ENCODE peak calls at places on chromosomes 12 and 14, in four cellular contexts. One of them, this sample, is unnamed.
A peak's percentile ranks its signal among the peaks of the same experiment; 100 is the strongest.

GRCh38 chr12:104551313-104551931 is 94.7 kb downstream of the CHST11 start:
- DNase-seq in spleen: no peak
- DNase-seq in Peyer's patch: no peak
- DNase-seq in MM.1S: no peak
- DNase-seq in this sample: no peak

GRCh38 chr14:100898935-100899840 is 4.3 kb downstream of the RTL1 start:
- DNase-seq in Peyer's patch: no peak
- DNase-seq in spleen: peak; percentile 52
- DNase-seq in MM.1S: no peak
- DNase-seq in this sample: no peak

GRCh38 chr12:31651893-31652521 is 7.5 kb upstream of the ETFBKMT start:
- DNase-seq in spleen: no peak
- DNase-seq in Peyer's patch: no peak
- DNase-seq in MM.1S: peak; percentile 86
- DNase-seq in this sample: no peak

GRCh38 chr14:102317564-102318248 is 1.8 kb upstream of the ZNF839 start:
- DNase-seq in MM.1S: peak; percentile 72
- DNase-seq in spleen: peak; percentile 36
- DNase-seq in Peyer's patch: peak; percentile 36
- DNase-seq in this sample: no peak

GRCh38 chr12:104478396-104479140 is 21.8 kb downstream of the CHST11 start:
- DNase-seq in spleen: peak; percentile 83
- DNase-seq in MM.1S: peak; percentile 86
- DNase-seq in Peyer's patch: peak; percentile 74
- DNase-seq in this sample: no peak

GRCh38 chr14:59427653-59428578 is 37.3 kb downstream of the GPR135 start:
- DNase-seq in spleen: peak; percentile 69
- DNase-seq in MM.1S: no peak
- DNase-seq in Peyer's patch: no peak
- DNase-seq in this sample: no peak

GRCh38 chr14:53620325-53620716 is 336.3 kb downstream of the BMP4 start:
- DNase-seq in Peyer's patch: no peak
- DNase-seq in MM.1S: no peak
- DNase-seq in spleen: no peak
- DNase-seq in this sample: no peak

GRCh38 chr12:47721431-47721973 is 3.8 kb downstream of the ENDOU start:
- DNase-seq in spleen: no peak
- DNase-seq in Peyer's patch: no peak
- DNase-seq in MM.1S: no peak
- DNase-seq in this sample: no peak

GRCh38 chr14:69260246-69260978 is 454 bp downstream of the GALNT16 start:
- DNase-seq in spleen: no peak
- DNase-seq in MM.1S: no peak
- DNase-seq in Peyer's patch: no peak
- DNase-seq in this sample: no peak

GRCh38 chr12:538731-539539 is 79.2 kb downstream of the B4GALNT3 start:
- DNase-seq in MM.1S: no peak
- DNase-seq in spleen: peak; percentile 86
- DNase-seq in Peyer's patch: no peak
- DNase-seq in this sample: no peak

GRCh38 chr14:68546839-68547238 is 246.0 kb downstream of the ZFP36L1 start:
- DNase-seq in Peyer's patch: no peak
- DNase-seq in MM.1S: no peak
- DNase-seq in spleen: no peak
- DNase-seq in this sample: peak; percentile 51

GRCh38 chr12:561908-562593 is 101.2 kb downstream of the NINJ2 start:
- DNase-seq in spleen: peak; percentile 86
- DNase-seq in MM.1S: no peak
- DNase-seq in Peyer's patch: no peak
- DNase-seq in this sample: no peak

GRCh38 chr12:111034911-111035577 is 114.7 kb upstream of the MYL2 start:
- DNase-seq in Peyer's patch: no peak
- DNase-seq in spleen: peak; percentile 55
- DNase-seq in MM.1S: no peak
- DNase-seq in this sample: no peak

GRCh38 chr12:2648406-2648805 is 146.4 kb upstream of the FKBP4 start:
- DNase-seq in spleen: peak; percentile 57
- DNase-seq in MM.1S: no peak
- DNase-seq in Peyer's patch: no peak
- DNase-seq in this sample: no peak

GRCh38 chr12:6038160-6038559 is 86.3 kb downstream of the VWF start:
- DNase-seq in MM.1S: peak; percentile 85
- DNase-seq in spleen: no peak
- DNase-seq in Peyer's patch: no peak
- DNase-seq in this sample: no peak

GRCh38 chr12:27534060-27534764 is 10.2 kb downstream of the PPFIBP1 start:
- DNase-seq in spleen: no peak
- DNase-seq in MM.1S: no peak
- DNase-seq in Peyer's patch: no peak
- DNase-seq in this sample: no peak

GRCh38 chr14:73913256-73913655 is 26.6 kb downstream of the ZNF410 start:
- DNase-seq in spleen: no peak
- DNase-seq in Peyer's patch: no peak
- DNase-seq in MM.1S: no peak
- DNase-seq in this sample: no peak

GRCh38 chr12:30822385-30823139 is 67.8 kb upstream of the CAPRIN2 start:
- DNase-seq in MM.1S: peak; percentile 67
- DNase-seq in Peyer's patch: peak; percentile 40
- DNase-seq in spleen: peak; percentile 86
- DNase-seq in this sample: no peak

GRCh38 chr12:114636723-114637480 is 47.1 kb downstream of the TBX3 start:
- DNase-seq in Peyer's patch: no peak
- DNase-seq in spleen: no peak
- DNase-seq in MM.1S: no peak
- DNase-seq in this sample: no peak

GRCh38 chr12:38817942-38818341 is 87.4 kb downstream of the CPNE8 start:
- DNase-seq in MM.1S: no peak
- DNase-seq in spleen: no peak
- DNase-seq in Peyer's patch: no peak
- DNase-seq in this sample: no peak

GRCh38 chr14:67837011-67837624 is 17.5 kb downstream of the RAD51B start:
- DNase-seq in MM.1S: peak; percentile 60
- DNase-seq in spleen: no peak
- DNase-seq in Peyer's patch: peak; percentile 66
- DNase-seq in this sample: peak; percentile 61

GRCh38 chr14:86575141-86575540 is 1045.2 kb downstream of the FLRT2 start:
- DNase-seq in MM.1S: no peak
- DNase-seq in spleen: no peak
- DNase-seq in Peyer's patch: no peak
- DNase-seq in this sample: no peak

GRCh38 chr14:28766505-28767238 is at the start of gene FOXG1:
- DNase-seq in MM.1S: no peak
- DNase-seq in Peyer's patch: no peak
- DNase-seq in spleen: no peak
- DNase-seq in this sample: no peak

GRCh38 chr14:28769358-28769757 is 2.8 kb downstream of the FOXG1 start:
- DNase-seq in MM.1S: no peak
- DNase-seq in Peyer's patch: no peak
- DNase-seq in spleen: no peak
- DNase-seq in this sample: no peak

GRCh38 chr14:28768549-28768870 is 1.9 kb downstream of the FOXG1 start:
- DNase-seq in spleen: no peak
- DNase-seq in MM.1S: no peak
- DNase-seq in Peyer's patch: no peak
- DNase-seq in this sample: no peak

GRCh38 chr14:28767239-28767850 is 758 bp downstream of the FOXG1 start:
- DNase-seq in Peyer's patch: no peak
- DNase-seq in spleen: no peak
- DNase-seq in MM.1S: no peak
- DNase-seq in this sample: no peak

DNA sequence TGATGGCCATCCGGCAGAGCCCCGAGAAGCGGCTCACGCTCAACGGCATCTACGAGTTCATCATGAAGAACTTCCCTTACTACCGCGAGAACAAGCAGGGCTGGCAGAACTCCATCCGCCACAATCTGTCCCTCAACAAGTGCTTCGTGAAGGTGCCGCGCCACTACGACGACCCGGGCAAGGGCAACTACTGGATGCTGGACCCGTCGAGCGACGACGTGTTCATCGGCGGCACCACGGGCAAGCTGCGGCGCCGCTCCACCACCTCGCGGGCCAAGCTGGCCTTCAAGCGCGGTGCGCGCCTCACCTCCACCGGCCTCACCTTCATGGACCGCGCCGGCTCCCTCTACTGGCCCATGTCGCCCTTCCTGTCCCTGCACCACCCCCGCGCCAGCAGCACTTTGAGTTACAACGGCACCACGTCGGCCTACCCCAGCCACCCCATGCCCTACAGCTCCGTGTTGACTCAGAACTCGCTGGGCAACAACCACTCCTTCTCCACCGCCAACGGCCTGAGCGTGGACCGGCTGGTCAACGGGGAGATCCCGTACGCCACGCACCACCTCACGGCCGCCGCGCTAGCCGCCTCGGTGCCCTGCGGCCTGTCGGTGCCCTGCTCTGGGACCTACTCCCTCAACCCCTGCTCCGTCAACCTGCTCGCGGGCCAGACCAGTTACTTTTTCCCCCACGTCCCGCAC is 1.4 kb downstream of the FOXG1 start:
- DNase-seq in MM.1S: no peak
- DNase-seq in spleen: no peak
- DNase-seq in Peyer's patch: no peak
- DNase-seq in this sample: no peak
- H3K27me3 ChIP-seq in MM.1S: no peaks in the 10 kb centered on the region
- H3K27me3 ChIP-seq in spleen: peaks cover 8% of the 10 kb centered on the region
- H3K27me3 ChIP-seq in Peyer's patch: no peaks in the 10 kb centered on the region
- H3K27me3 ChIP-seq in this sample: peaks cover 56% of the 10 kb centered on the region

GRCh38 chr12:51954465-51955361 is 3.2 kb downstream of the ACVR1B start:
- DNase-seq in Peyer's patch: no peak
- DNase-seq in spleen: no peak
- DNase-seq in MM.1S: no peak
- DNase-seq in this sample: no peak

GRCh38 chr12:51955702-51956101 is 4.2 kb downstream of the ACVR1B start:
- DNase-seq in Peyer's patch: no peak
- DNase-seq in spleen: no peak
- DNase-seq in MM.1S: peak; percentile 39
- DNase-seq in this sample: no peak

GRCh38 chr12:51953011-51953568 is 1.6 kb downstream of the ACVR1B start:
- DNase-seq in Peyer's patch: no peak
- DNase-seq in MM.1S: no peak
- DNase-seq in spleen: no peak
- DNase-seq in this sample: no peak

GRCh38 chr12:51951843-51952722 is 584 bp downstream of the ACVR1B start:
- DNase-seq in Peyer's patch: no peak
- DNase-seq in MM.1S: no peak
- DNase-seq in spleen: peak; percentile 81
- DNase-seq in this sample: no peak

DNA sequence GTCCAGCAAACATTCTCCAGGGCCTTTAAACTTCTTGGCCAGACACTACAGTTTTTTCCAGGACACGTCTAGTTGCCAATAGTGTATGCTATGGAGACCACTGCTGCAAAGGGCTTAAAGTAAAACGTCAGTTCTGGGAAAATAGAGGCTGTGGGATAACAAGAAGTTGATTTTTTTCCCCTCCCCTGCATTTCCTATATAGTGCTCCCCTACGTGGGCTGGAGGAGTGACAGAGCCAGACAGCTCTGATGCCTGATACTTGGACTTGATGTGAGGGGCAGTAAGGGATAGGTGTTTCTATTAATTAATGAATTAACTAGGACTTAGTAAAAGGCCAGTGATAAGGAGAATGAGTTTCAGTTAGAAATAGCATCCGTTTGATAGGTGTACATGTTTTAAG is 2.4 kb downstream of the ACVR1B start:
- DNase-seq in MM.1S: no peak
- DNase-seq in Peyer's patch: no peak
- DNase-seq in spleen: no peak
- DNase-seq in this sample: no peak
- H3K4me3 ChIP-seq in MM.1S: no peak overlapping the region
- H3K4me3 ChIP-seq in Peyer's patch: peak overlapping the region; percentile 78
- H3K4me3 ChIP-seq in spleen: no peak overlapping the region
- H3K4me3 ChIP-seq in this sample: peak overlapping the region; percentile 5

DNA sequence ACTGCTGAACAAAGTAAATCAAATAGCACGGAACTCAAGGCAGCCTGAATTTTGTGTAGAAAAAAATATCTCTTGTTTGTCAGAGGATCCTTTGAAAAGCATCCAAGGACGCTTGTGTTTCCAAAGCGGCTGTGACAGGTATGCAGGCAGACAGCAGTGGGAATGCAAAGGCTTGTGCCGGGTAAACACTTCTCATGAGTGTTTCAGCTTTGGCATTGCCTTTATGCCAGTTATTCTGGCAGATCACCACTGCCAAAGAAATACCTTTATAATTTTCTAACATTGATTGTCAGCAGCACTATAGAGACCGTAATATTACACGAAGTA is 128.5 kb downstream of the NDUFA12 start:
- DNase-seq in MM.1S: no peak
- DNase-seq in spleen: no peak
- DNase-seq in Peyer's patch: no peak
- DNase-seq in this sample: no peak
- H3K27me3 ChIP-seq in MM.1S: no peaks in the 10 kb centered on the region
- H3K27me3 ChIP-seq in spleen: peaks cover 3% of the 10 kb centered on the region
- H3K27me3 ChIP-seq in Peyer's patch: no peaks in the 10 kb centered on the region
- H3K27me3 ChIP-seq in this sample: peaks cover 49% of the 10 kb centered on the region

DNA sequence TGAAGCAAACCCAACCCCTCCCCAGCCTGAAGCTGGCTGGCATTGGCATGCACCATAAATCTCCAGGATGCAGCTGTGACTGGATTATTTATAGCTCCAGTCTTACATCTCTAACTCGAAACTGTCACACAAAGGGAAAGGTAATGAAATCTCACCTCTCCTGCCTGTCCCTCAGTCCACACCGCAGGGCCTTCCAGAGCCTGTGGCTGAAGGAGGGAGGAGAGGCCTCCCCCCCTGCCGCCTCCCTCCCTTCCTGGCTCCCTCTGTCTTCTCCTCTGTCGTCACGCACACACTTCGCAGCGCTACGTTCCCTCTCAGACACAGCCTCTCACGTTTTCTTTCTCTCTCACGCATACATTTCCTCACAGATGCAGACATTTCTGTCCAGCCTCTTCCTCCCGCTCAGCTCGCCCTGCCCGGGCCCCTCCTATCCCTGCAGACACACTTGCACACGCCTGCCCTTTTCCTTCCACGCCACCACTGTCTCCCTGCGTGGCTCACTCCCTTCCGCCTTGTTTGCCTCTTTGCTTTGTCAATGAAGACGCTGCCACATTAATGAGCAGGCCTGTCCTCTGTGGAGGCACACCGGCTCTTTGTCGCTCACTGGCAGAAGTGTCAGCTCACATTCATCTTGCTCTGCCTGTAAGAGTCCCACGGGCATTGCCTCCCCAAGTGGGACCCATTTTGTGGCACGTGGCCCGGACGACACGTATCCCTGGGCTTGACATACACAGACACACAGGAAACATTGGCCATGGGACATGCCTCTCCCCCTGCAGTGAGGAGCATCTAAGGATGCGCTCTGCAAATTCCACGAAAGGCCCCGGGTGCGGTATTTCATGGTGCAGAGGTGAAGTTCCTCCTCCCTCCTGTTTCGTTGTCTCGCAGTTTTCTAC is 27.9 kb downstream of the IRF2BPL start:
- DNase-seq in spleen: no peak
- DNase-seq in MM.1S: peak; percentile 77
- DNase-seq in Peyer's patch: no peak
- DNase-seq in this sample: no peak
- H3K4me3 ChIP-seq in spleen: peak overlapping the region; percentile 17
- H3K4me3 ChIP-seq in MM.1S: peak overlapping the region; percentile 45
- H3K4me3 ChIP-seq in Peyer's patch: no peak overlapping the region
- H3K4me3 ChIP-seq in this sample: no peak overlapping the region

This sample was measured in AG04450.